ENCODE peak calls at places on chromosomes 12 and 14, in six cellular contexts. J is K562, D is HepG2, Y is HCT116, H is H1, O is GM12878. U is an unnamed sample.
A peak's percentile ranks its signal among the peaks of the same experiment; 100 is the strongest.

GRCh38 chr12:122865268-122866231 is 30.3 kb downstream of the HIP1R start:
- DNase-seq in J (peak; percentile 39), D (peak; percentile 69), Y (peak; percentile 16), H (no peak), O (no peak), U (no peak)

GRCh38 chr14:51929156-51929555 is 60.2 kb upstream of the RTRAF start:
- DNase-seq in J (no peak), D (no peak), Y (no peak), H (no peak), O (no peak), U (no peak)

GRCh38 chr14:52917732-52918131 is 33.1 kb downstream of the FERMT2 start:
- DNase-seq in J (no peak), D (no peak), Y (no peak), H (no peak), O (no peak), U (no peak)

GRCh38 chr14:35374273-35374681 is 30.3 kb downstream of the NFKBIA start:
- DNase-seq in J (no peak), D (peak; percentile 89), Y (peak; percentile 35), H (no peak), O (no peak), U (no peak)

GRCh38 chr12:106910202-106910601 is 45.5 kb upstream of the TMEM263 start:
- DNase-seq in J (no peak), D (no peak), Y (no peak), H (no peak), O (peak; percentile 84), U (no peak)

GRCh38 chr12:121697093-121697698 is 15.4 kb upstream of the TMEM120B start:
- DNase-seq in J (peak; percentile 42), D (peak; percentile 53), Y (peak; percentile 47), H (no peak), O (no peak), U (no peak)

GRCh38 chr12:107558141-107558815 is 127.3 kb upstream of the PWP1 start:
- DNase-seq in J (no peak), D (no peak), Y (no peak), H (no peak), O (no peak), U (no peak)

GRCh38 chr12:110543252-110543959 is 39.7 kb downstream of the PPTC7 start:
- DNase-seq in J (no peak), D (no peak), Y (no peak), H (no peak), O (peak; percentile 90), U (no peak)

GRCh38 chr12:57564178-57564740 is 14.4 kb downstream of the KIF5A start:
- DNase-seq in J (no peak), D (no peak), Y (no peak), H (no peak), O (no peak), U (no peak)

GRCh38 chr14:103207038-103207403 is 83.8 kb downstream of the TNFAIP2 start:
- DNase-seq in J (peak; percentile 64), D (no peak), Y (no peak), H (peak; percentile 69), O (no peak), U (no peak)

GRCh38 chr12:31989987-31990386 is 30.8 kb downstream of the RESF1 start:
- DNase-seq in J (no peak), D (no peak), Y (no peak), H (no peak), O (no peak), U (no peak)

GRCh38 chr12:85779768-85780167 is 56.4 kb downstream of the RASSF9 start:
- DNase-seq in J (no peak), D (no peak), Y (no peak), H (no peak), O (no peak), U (no peak)

GRCh38 chr12:121581681-121582439 is 1.0 kb upstream of the KDM2B start:
- DNase-seq in J (peak; percentile 52), D (no peak), Y (no peak), H (no peak), O (no peak), U (no peak)

GRCh38 chr12:2372178-2372577 is 319.4 kb downstream of the CACNA1C start:
- DNase-seq in J (no peak), D (no peak), Y (no peak), H (no peak), O (no peak), U (no peak)

GRCh38 chr12:3827301-3828000 is 45.7 kb downstream of the PARP11 start:
- DNase-seq in J (no peak), D (no peak), Y (no peak), H (no peak), O (peak; percentile 38), U (no peak)

GRCh38 chr14:106343636-106344035 is 817.3 kb downstream of the TMEM121 start:
- DNase-seq in J (no peak), D (no peak), Y (no peak), H (no peak), O (no peak), U (no peak)

GRCh38 chr12:2856901-2857495 is at the start of gene TEX52:
- DNase-seq in J (no peak), D (peak; percentile 22), Y (no peak), H (peak; percentile 63), O (no peak), U (no peak)

GRCh38 chr12:124436366-124436765 is 131.0 kb downstream of the NCOR2 start:
- DNase-seq in J (no peak), D (no peak), Y (no peak), H (no peak), O (no peak), U (no peak)

GRCh38 chr12:5976711-5977110 is 31.7 kb upstream of the ANO2 start:
- DNase-seq in J (no peak), D (no peak), Y (no peak), H (no peak), O (no peak), U (no peak)

GRCh38 chr12:77888611-77889010 is 57.9 kb downstream of the NAV3 start:
- DNase-seq in J (no peak), D (peak; percentile 27), Y (peak; percentile 67), H (no peak), O (no peak), U (no peak)

GRCh38 chr14:60757617-60758016 is 23.1 kb downstream of the MNAT1 start:
- DNase-seq in J (no peak), D (no peak), Y (no peak), H (no peak), O (no peak), U (no peak)

GRCh38 chr14:105475269-105475915 is 771 bp downstream of the CRIP2 start:
- DNase-seq in J (no peak), D (no peak), Y (no peak), H (no peak), O (no peak), U (no peak)

GRCh38 chr12:20620311-20620710 is 74.8 kb upstream of the SLCO1C1 start:
- DNase-seq in J (no peak), D (no peak), Y (no peak), H (no peak), O (no peak), U (no peak)

GRCh38 chr12:28457785-28458184 is 267.5 kb downstream of the CCDC91 start:
- DNase-seq in J (no peak), D (no peak), Y (no peak), H (no peak), O (no peak), U (no peak)

GRCh38 chr12:29581641-29582040 is 84.2 kb upstream of the OVCH1 start:
- DNase-seq in J (no peak), D (no peak), Y (no peak), H (no peak), O (no peak), U (no peak)

GRCh38 chr12:52144512-52145227 is 47.1 kb downstream of the KRT80 start:
- DNase-seq in J (no peak), D (no peak), Y (no peak), H (peak; percentile 45), O (no peak), U (no peak)

GRCh38 chr12:112664569-112664968 is 127.0 kb upstream of the RPH3A start:
- DNase-seq in J (peak; percentile 66), D (no peak), Y (no peak), H (peak; percentile 67), O (no peak), U (peak; percentile 16)

DNA sequence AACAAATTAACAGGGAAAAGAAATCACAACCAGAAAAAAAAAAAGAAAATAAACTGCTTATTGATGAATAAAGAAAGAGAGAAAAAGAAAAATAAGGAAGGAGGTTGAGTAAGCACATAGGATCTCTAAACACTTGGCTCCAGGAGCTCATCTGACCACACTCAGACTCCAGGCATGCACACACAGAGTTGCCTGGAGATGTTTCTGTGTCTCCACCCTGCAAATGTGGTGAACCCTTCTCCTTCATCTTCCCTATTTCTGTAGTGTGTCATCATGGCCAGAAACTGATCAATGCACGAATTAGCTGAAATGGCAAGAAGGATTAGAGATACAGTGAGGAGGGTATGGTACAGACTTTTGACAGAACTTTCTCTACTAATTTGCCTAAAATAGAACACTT is 20.2 kb downstream of the OR4N2 start:
- DNase-seq in J (no peak), D (no peak), Y (no peak), H (no peak), O (no peak), U (no peak)
- TF ChIP-seq ZNF274 in J (no peak), D (no peak), Y (no peak), H (no peak), O (no peak), U (no peak)

GRCh38 chr12:10395390-10395998 is 5.7 kb upstream of the KLRK1 start:
- DNase-seq in J (no peak), D (peak; percentile 85), Y (no peak), H (no peak), O (peak; percentile 60), U (no peak)
- TF ChIP-seq ZNF274 in J (no peak), D (no peak), Y (no peak), H (no peak), O (no peak), U (no peak)

GRCh38 chr14:75913183-75913582 is 68.6 kb downstream of the TGFB3 start:
- DNase-seq in J (no peak), D (no peak), Y (no peak), H (no peak), O (no peak), U (no peak)

GRCh38 chr14:75907722-75908330 is 74.0 kb downstream of the TGFB3 start:
- DNase-seq in J (no peak), D (no peak), Y (no peak), H (no peak), O (no peak), U (no peak)

GRCh38 chr14:75909630-75910029 is 72.2 kb downstream of the TGFB3 start:
- DNase-seq in J (no peak), D (no peak), Y (no peak), H (no peak), O (no peak), U (no peak)

GRCh38 chr14:75911883-75912282 is 69.9 kb downstream of the TGFB3 start:
- DNase-seq in J (no peak), D (no peak), Y (no peak), H (peak; percentile 59), O (no peak), U (peak; percentile 30)

DNA sequence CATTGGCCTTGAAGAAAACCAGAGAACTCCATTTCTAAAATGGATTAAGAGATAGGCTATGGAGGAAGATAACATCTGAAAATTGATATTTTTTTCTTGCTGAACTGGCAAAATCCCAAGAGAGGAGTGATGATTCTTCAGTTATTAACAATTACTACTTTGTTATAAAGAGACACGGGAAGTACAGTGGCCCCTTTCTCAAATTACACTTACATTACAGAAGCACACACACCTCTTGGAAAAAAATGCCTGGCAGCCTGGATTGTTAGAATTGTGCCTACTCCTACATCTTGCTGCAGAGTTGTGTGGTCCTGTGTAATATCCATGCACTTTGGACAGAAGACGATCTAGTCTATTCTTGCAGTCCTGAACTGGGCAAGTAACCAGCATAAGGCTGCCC is 71.7 kb downstream of the TGFB3 start:
- DNase-seq in J (no peak), D (no peak), Y (no peak), H (no peak), O (no peak), U (no peak)
- TF ChIP-seq ZNF274 in J (no peak), D (no peak), Y (no peak), H (no peak), O (no peak), U (no peak)

GRCh38 chr14:69056389-69056788 is 77.3 kb upstream of the ACTN1 start:
- DNase-seq in J (no peak), D (no peak), Y (peak; percentile 6), H (no peak), O (no peak), U (no peak)
- TF ChIP-seq ZNF274 in J (no peak), D (no peak), Y (no peak), H (no peak), O (no peak), U (no peak)